ENCODE peak calls at places on chromosomes 12 and 14, in seven cellular contexts. M is prostate gland; U is CD8-positive, alpha-beta T cell; S is GM12865; P is hepatocyte; J is psoas muscle; L is fibroblast of villous mesenchyme. E is an unnamed sample.

GRCh38 chr12:6310771-6311610 is 509 bp downstream of the PLEKHG6 start:
- DNase-seq in M (no peak), P (peak; percentile 63), U (no peak), J (no peak), S (no peak), L (no peak), E (no peak)

GRCh38 chr14:20499881-20500280 is 5.5 kb upstream of the RNASE10 start:
- DNase-seq in M (no peak), J (no peak), S (no peak), U (no peak), L (no peak), P (no peak), E (no peak)

GRCh38 chr14:34926552-34926951 is 51.4 kb upstream of the BAZ1A start:
- DNase-seq in M (no peak), P (no peak), S (no peak), U (no peak), J (no peak), L (no peak), E (peak; percentile 63)

GRCh38 chr12:59936546-59936945 is 340.7 kb downstream of the SLC16A7 start:
- DNase-seq in L (no peak), J (no peak), S (no peak), P (no peak), U (no peak), M (no peak), E (no peak)

GRCh38 chr12:11581179-11581755 is 68.2 kb upstream of the ETV6 start:
- DNase-seq in U (peak; percentile 55), L (peak; percentile 83), J (peak; percentile 18), M (peak; percentile 75), S (peak; percentile 87), P (peak; percentile 84), E (peak; percentile 88)

GRCh38 chr12:42097971-42098370 is 46.7 kb downstream of the GXYLT1 start:
- DNase-seq in S (peak; percentile 58), J (no peak), M (no peak), P (no peak), U (no peak), L (peak; percentile 71), E (peak; percentile 47)

GRCh38 chr12:59858508-59858907 is 262.7 kb downstream of the SLC16A7 start:
- DNase-seq in J (no peak), P (peak; percentile 61), S (no peak), L (no peak), U (no peak), M (no peak), E (no peak)

GRCh38 chr12:636632-637031 is 26.6 kb downstream of the NINJ2 start:
- DNase-seq in M (no peak), S (peak; percentile 54), J (no peak), P (no peak), L (no peak), U (no peak), E (no peak)

GRCh38 chr12:2393996-2394395 is 341.2 kb downstream of the CACNA1C start:
- DNase-seq in S (no peak), P (no peak), M (no peak), L (no peak), U (no peak), J (no peak), E (no peak)

GRCh38 chr14:41899416-41899815 is 292.7 kb downstream of the LRFN5 start:
- DNase-seq in S (no peak), P (no peak), U (no peak), M (no peak), J (no peak), L (peak; percentile 3), E (peak; percentile 23)

GRCh38 chr12:123075591-123076171 is 75.2 kb downstream of the PITPNM2 start:
- DNase-seq in U (peak; percentile 63), M (peak; percentile 52), P (peak; percentile 70), J (no peak), S (peak; percentile 49), L (peak; percentile 56), E (no peak)
- H3K4me3 ChIP-seq in U (peak overlapping the region; percentile 66), M (no peak overlapping the region), P (no peak overlapping the region), J (no peak overlapping the region), S (no peak overlapping the region), L (no peak overlapping the region), E (no peak overlapping the region)

GRCh38 chr14:73740921-73741326 is 26.7 kb upstream of the PNMA1 start:
- DNase-seq in M (peak; percentile 92), S (no peak), U (no peak), J (peak; percentile 86), P (peak; percentile 71), L (peak; percentile 84), E (peak; percentile 60)

GRCh38 chr14:73741876-73742519 is 27.8 kb upstream of the PNMA1 start:
- DNase-seq in U (no peak), S (peak; percentile 50), P (peak; percentile 52), J (no peak), L (no peak), M (no peak), E (no peak)

GRCh38 chr14:73742520-73743238 is 28.5 kb upstream of the PNMA1 start:
- DNase-seq in L (no peak), M (no peak), P (no peak), U (no peak), J (no peak), S (no peak), E (no peak)

GRCh38 chr14:73739899-73740685 is 25.9 kb upstream of the PNMA1 start:
- DNase-seq in P (peak; percentile 7), U (no peak), M (no peak), L (no peak), J (no peak), S (no peak), E (no peak)

GRCh38 chr14:73741386-73741875 is 27.2 kb upstream of the PNMA1 start:
- DNase-seq in U (no peak), P (peak; percentile 83), J (peak; percentile 71), M (no peak), S (peak; percentile 69), L (peak; percentile 86), E (peak; percentile 70)
- TF ChIP-seq CTCF in U (no peak), P (no peak), J (no peak), M (no peak), S (no peak), L (peak; percentile 10), E (no peak)

DNA sequence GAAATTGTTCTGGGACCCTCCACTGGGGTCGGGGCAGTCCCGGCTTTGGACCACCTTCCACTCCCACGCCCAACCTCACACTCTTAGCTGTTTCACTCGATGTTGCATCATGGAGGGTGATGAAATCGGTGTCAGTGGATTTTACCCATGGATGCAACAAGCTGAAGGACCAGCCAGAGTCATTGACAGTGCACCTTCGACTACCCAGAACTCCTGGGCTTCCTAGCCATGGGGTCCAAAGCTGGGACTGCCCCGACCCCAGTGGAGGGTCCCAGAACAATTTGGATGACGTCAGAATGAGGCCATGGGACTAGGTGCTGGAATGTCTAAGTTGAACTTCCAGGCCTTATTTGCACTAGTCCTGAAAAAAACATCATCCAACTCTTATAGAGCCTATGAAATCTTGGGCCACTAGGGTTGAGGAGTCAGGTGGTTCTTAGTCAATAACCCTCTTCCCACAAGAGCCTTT is 897 bp upstream of the IL23A start:
- DNase-seq in L (peak; percentile 29), P (no peak), J (no peak), U (no peak), S (no peak), M (no peak), E (no peak)
- H3K4me3 ChIP-seq in L (no peak overlapping the region), P (no peak overlapping the region), J (no peak overlapping the region), U (peak overlapping the region; percentile 53), S (no peak overlapping the region), M (no peak overlapping the region), E (no peak overlapping the region)

DNA sequence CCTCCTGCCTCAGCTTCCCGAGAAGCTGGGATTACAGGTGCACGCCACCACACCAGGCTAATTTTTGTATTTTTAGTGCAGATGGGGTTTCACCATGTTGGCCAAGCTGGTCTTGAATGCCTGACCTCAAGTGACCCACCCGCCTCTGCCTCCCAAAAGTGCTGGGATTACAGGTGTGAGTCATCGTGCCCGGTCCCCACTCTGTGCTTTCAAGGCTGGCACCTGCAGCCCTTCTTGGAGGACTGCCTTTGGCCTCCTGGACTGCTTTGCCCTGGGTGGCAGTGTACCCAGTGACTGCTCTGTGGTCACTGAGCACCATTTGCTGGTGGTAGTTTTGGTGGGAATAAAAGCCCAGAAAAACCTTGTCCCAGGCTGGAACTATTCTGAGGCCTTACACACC is 12.6 kb downstream of the DHRS1 start:
- DNase-seq in S (no peak), U (no peak), M (no peak), J (no peak), L (no peak), P (no peak), E (no peak)
- TF ChIP-seq CTCF in S (no peak), U (no peak), M (no peak), J (no peak), L (no peak), P (no peak), E (no peak)

GRCh38 chr12:4273651-4274395 is at the start of gene CCND2:
- DNase-seq in P (peak; percentile 95), J (peak; percentile 86), L (peak; percentile 57), S (peak; percentile 90), M (peak; percentile 74), U (peak; percentile 57), E (peak; percentile 88)

GRCh38 chr12:4272014-4272975 is 1.3 kb upstream of the CCND2 start:
- DNase-seq in M (peak; percentile 49), S (peak; percentile 96), P (peak; percentile 87), U (peak; percentile 79), L (peak; percentile 49), J (peak; percentile 74), E (peak; percentile 71)

GRCh38 chr12:4271433-4272013 is 2.0 kb upstream of the CCND2 start:
- DNase-seq in J (no peak), S (peak; percentile 89), P (no peak), L (no peak), U (no peak), M (no peak), E (peak; percentile 18)

GRCh38 chr12:4274396-4274959 is 916 bp downstream of the CCND2 start:
- DNase-seq in J (no peak), U (no peak), S (peak; percentile 45), P (peak; percentile 40), M (no peak), L (no peak), E (peak; percentile 21)

DNA sequence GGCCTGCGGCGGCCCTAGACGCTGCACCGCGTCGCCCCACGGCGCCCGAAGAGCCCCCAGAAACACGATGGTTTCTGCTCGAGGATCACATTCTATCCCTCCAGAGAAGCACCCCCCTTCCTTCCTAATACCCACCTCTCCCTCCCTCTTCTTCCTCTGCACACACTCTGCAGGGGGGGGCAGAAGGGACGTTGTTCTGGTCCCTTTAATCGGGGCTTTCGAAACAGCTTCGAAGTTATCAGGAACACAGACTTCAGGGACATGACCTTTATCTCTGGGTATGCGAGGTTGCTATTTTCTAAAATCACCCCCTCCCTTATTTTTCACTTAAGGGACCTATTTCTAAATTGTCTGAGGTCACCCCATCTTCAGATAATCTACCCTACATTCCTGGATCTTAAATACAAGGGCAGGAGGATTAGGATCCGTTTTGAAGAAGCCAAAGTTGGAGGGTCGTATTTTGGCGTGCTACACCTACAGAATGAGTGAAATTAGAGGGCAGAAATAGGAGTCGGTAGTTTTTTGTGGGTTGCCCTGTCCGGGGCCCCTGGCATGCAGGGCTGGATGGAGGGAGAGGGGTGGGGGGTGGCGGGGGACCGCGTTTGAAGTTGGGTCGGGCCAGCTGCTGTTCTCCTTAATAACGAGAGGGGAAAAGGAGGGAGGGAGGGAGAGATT is 449 bp upstream of the CCND2 start:
- DNase-seq in L (no peak), U (no peak), S (no peak), P (no peak), J (no peak), M (no peak), E (no peak)
- H3K4me3 ChIP-seq in L (peak overlapping the region; percentile 61), U (peak overlapping the region; percentile 91), S (peak overlapping the region; percentile 87), P (peak overlapping the region; percentile 40), J (peak overlapping the region; percentile 69), M (peak overlapping the region; percentile 45), E (peak overlapping the region; percentile 76)